ENCODE peak calls at places on chromosomes 2 and 18, in four cellular contexts. G is hepatocyte, T is neural progenitor cell, U is psoas muscle. Q is an unnamed sample. For H3K36me3, the result is how much of the 10 kb centered on the place peaks cover.

GRCh38 chr2:102063360-102063947 is 71.7 kb downstream of the IL1R2 start:
- DNase-seq in G (peak), U (peak), T (no peak), Q (no peak)

GRCh38 chr18:9996104-9996503 is 82.3 kb downstream of the VAPA start:
- DNase-seq in T (no peak), U (no peak), G (no peak), Q (no peak)

GRCh38 chr2:181307203-181307991 is 149.8 kb upstream of the ITGA4 start:
- DNase-seq in G (no peak), T (no peak), U (no peak), Q (no peak)

GRCh38 chr2:103008586-103008985 is 246.8 kb downstream of the TMEM182 start:
- DNase-seq in U (no peak), T (peak), G (no peak), Q (no peak)

GRCh38 chr2:42762155-42762554 is 1.8 kb downstream of the OXER1 start:
- DNase-seq in T (no peak), G (no peak), U (no peak), Q (no peak)

GRCh38 chr2:112958428-112959108 is 19.2 kb upstream of the IL36G start:
- DNase-seq in T (peak), U (no peak), G (peak), Q (peak)

GRCh38 chr2:219296631-219297391 is 12.4 kb downstream of the PTPRN start:
- DNase-seq in G (no peak), U (no peak), T (no peak), Q (no peak)

GRCh38 chr2:185628985-185629384 is 109.6 kb upstream of the FSIP2 start:
- DNase-seq in U (no peak), G (no peak), T (peak), Q (no peak)

GRCh38 chr2:105517814-105518705 is 119.2 kb upstream of the FHL2 start:
- DNase-seq in G (no peak), T (no peak), U (peak), Q (peak)

GRCh38 chr2:41791523-41791922 is 256.3 kb upstream of the PKDCC start:
- DNase-seq in T (peak), G (peak), U (no peak), Q (peak)

GRCh38 chr2:20071397-20072383 is 20.3 kb upstream of the LAPTM4A start:
- DNase-seq in T (peak), U (no peak), G (peak), Q (peak)

GRCh38 chr2:239098288-239098970 is 250.5 kb downstream of the TWIST2 start:
- DNase-seq in T (no peak), U (peak), G (no peak), Q (no peak)

GRCh38 chr2:202249864-202250263 is 11.5 kb upstream of the SUMO1 start:
- DNase-seq in T (peak), G (no peak), U (no peak), Q (no peak)

GRCh38 chr2:111032721-111033532 is 87.8 kb upstream of the BCL2L11 start:
- DNase-seq in U (no peak), G (peak), T (no peak), Q (no peak)

GRCh38 chr2:43165378-43166025 is 60.9 kb downstream of the ZFP36L2 start:
- DNase-seq in U (no peak), T (no peak), G (no peak), Q (no peak)

GRCh38 chr2:1884933-1885580 is 140.7 kb upstream of the PXDN start:
- DNase-seq in T (no peak), G (no peak), U (no peak), Q (no peak)

GRCh38 chr2:196372811-196373664 is 201.7 kb upstream of the STK17B start:
- DNase-seq in U (no peak), G (peak), T (no peak), Q (no peak)

GRCh38 chr18:78734614-78734945 is 245.0 kb upstream of the SALL3 start:
- DNase-seq in U (no peak), T (no peak), G (no peak), Q (no peak)

GRCh38 chr2:220932041-220932440 is 640.1 kb downstream of the EPHA4 start:
- DNase-seq in U (no peak), T (no peak), G (no peak), Q (no peak)

GRCh38 chr2:128396500-128396891 is 77.8 kb upstream of the HS6ST1 start:
- DNase-seq in U (no peak), T (peak), G (peak), Q (peak)

GRCh38 chr2:119544075-119545031 is at the start of gene CFAP221:
- DNase-seq in U (peak), T (peak), G (peak), Q (no peak)

GRCh38 chr18:49486617-49486958 is 446 bp downstream of the C18orf32 start:
- DNase-seq in G (no peak), U (no peak), T (peak), Q (no peak)
- H3K36me3 ChIP-seq in G (under half), U (under half), T (under half), Q (under half)

DNA sequence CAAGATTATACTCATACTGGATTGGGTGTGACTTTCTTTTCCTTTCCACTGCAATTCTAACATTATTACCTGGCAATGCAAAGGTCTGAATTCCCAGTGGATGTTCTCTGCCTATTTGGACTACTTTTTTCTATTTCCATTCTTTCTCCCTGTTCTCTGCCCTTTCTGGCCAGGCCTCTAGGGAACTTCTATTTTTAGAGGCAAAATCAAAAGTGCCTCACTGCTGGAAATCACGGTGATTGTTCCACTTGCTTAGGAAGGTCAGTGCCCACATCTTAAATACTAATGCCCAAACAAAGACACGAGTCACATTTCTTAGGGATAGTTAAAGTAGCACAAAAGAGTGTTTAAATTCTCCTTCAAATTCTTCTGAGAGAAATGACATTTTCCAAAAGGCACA is 34.9 kb downstream of the ST6GAL2 start:
- DNase-seq in G (no peak), T (peak), U (no peak), Q (no peak)
- H3K4me3 ChIP-seq in G (no peak), T (peak), U (no peak), Q (no peak)

GRCh38 chr18:26017929-26018328 is 72.5 kb downstream of the SS18 start:
- DNase-seq in U (no peak), G (no peak), T (no peak), Q (peak)
- H3K36me3 ChIP-seq in U (under half), G (under half), T (under half), Q (under half)

DNA sequence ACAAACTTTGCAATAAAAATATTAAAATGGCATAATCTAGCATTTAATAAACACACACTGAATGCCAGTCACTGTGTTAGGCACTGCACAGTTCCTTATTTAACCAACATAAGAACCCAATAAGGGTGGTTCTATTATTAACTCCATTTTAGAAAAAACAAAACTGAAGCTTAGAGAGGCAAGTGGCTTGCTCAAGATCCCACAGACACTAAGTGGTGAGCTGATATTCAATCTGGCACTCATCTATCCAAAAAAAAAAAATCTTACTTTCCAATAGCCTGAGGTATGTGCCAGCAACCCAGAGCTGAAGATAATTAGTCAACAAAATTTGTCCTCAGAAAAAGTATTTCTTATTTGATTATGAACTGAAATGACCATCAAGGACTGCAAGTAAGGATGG is 799 bp downstream of the CYTIP start:
- DNase-seq in U (no peak), T (no peak), G (no peak), Q (no peak)
- H3K4me3 ChIP-seq in U (peak), T (no peak), G (no peak), Q (no peak)

Q was measured in SJCRH30.